ENCODE peak calls at places on chromosome 3, in six cellular contexts. N, O, M, F, Z and X are unnamed samples. For H3K9me3 and H3K27me3, the result is how much of the 10 kb centered on the place peaks cover.

GRCh38 chr3:64178419-64178818 is 46.8 kb downstream of the PRICKLE2 start:
- DNase-seq in N (no peak), Z (no peak), O (no peak), F (no peak), M (no peak), X (no peak)

GRCh38 chr3:181581651-181582050 is 130.1 kb upstream of the SOX2 start:
- DNase-seq in Z (no peak), M (no peak), N (no peak), F (no peak), O (no peak), X (no peak)

GRCh38 chr3:197154-197855 is 742 bp downstream of the CHL1 start:
- DNase-seq in N (peak), O (no peak), F (no peak), M (peak), Z (no peak), X (no peak)

GRCh38 chr3:151901282-151901945 is 28.0 kb downstream of the SUCNR1 start:
- DNase-seq in N (no peak), F (no peak), Z (no peak), M (no peak), O (no peak), X (peak)

GRCh38 chr3:178260887-178261286 is 275.3 kb upstream of the KCNMB2 start:
- DNase-seq in Z (no peak), N (no peak), M (no peak), O (no peak), F (no peak), X (no peak)

GRCh38 chr3:56869157-56869889 is 67.6 kb upstream of the ARHGEF3 start:
- DNase-seq in O (no peak), N (no peak), F (no peak), Z (no peak), M (no peak), X (no peak)

GRCh38 chr3:137172703-137173102 is 214.9 kb downstream of the IL20RB start:
- DNase-seq in F (no peak), O (no peak), M (no peak), N (no peak), Z (no peak), X (no peak)

GRCh38 chr3:64408770-64409169 is 183.5 kb upstream of the PRICKLE2 start:
- DNase-seq in O (no peak), F (no peak), M (no peak), Z (no peak), N (no peak), X (no peak)

GRCh38 chr3:156847746-156848339 is 21.7 kb downstream of the LEKR1 start:
- DNase-seq in F (no peak), Z (no peak), O (no peak), M (no peak), N (no peak), X (no peak)

GRCh38 chr3:183837390-183837789 is 12.0 kb upstream of the MAP6D1 start:
- DNase-seq in M (no peak), N (no peak), O (no peak), Z (no peak), F (no peak), X (no peak)

GRCh38 chr3:32643354-32643753 is 41.6 kb upstream of the CNOT10 start:
- DNase-seq in Z (no peak), M (no peak), F (no peak), N (no peak), O (no peak), X (no peak)

GRCh38 chr3:170975283-170976189 is 51.0 kb downstream of the SLC2A2 start:
- DNase-seq in Z (no peak), N (no peak), F (no peak), O (no peak), M (no peak), X (no peak)

GRCh38 chr3:31095254-31095653 is 200.8 kb upstream of the GADL1 start:
- DNase-seq in N (no peak), Z (no peak), M (no peak), F (no peak), O (no peak), X (no peak)

GRCh38 chr3:47645551-47645950 is 66.9 kb upstream of the CSPG5 start:
- DNase-seq in O (no peak), M (no peak), Z (no peak), N (no peak), F (no peak), X (no peak)

GRCh38 chr3:187238239-187238638 is 41.0 kb downstream of the RTP1 start:
- DNase-seq in M (no peak), O (no peak), N (no peak), Z (no peak), F (no peak), X (no peak)

GRCh38 chr3:158430448-158430847 is 140.5 kb upstream of the MLF1 start:
- DNase-seq in N (no peak), F (no peak), M (no peak), Z (no peak), O (no peak), X (no peak)

GRCh38 chr3:188153498-188153948 is 434 bp upstream of the LPP start:
- DNase-seq in O (peak), Z (peak), M (peak), N (peak), F (peak), X (peak)

GRCh38 chr3:79414821-79415220 is 353.0 kb downstream of the ROBO1 start:
- DNase-seq in Z (no peak), M (no peak), F (no peak), O (peak), N (no peak), X (peak)

GRCh38 chr3:33773627-33774026 is 24.8 kb upstream of the PDCD6IP start:
- DNase-seq in N (no peak), M (no peak), Z (no peak), O (no peak), F (no peak), X (no peak)

GRCh38 chr3:69864141-69864540 is 124.9 kb downstream of the MITF start:
- DNase-seq in O (no peak), Z (no peak), F (no peak), N (no peak), M (no peak), X (no peak)

GRCh38 chr3:66386011-66386924 is 114.6 kb downstream of the LRIG1 start:
- DNase-seq in Z (no peak), M (no peak), O (no peak), F (no peak), N (no peak), X (no peak)

GRCh38 chr3:69385723-69386483 is at the start of gene FRMD4B:
- DNase-seq in M (peak), O (peak), Z (peak), F (peak), N (peak), X (peak)

GRCh38 chr3:50194903-50195500 is 3.6 kb downstream of the GNAT1 start:
- DNase-seq in N (no peak), F (no peak), M (peak), O (no peak), Z (no peak), X (no peak)

GRCh38 chr3:14377838-14378169 is 24.6 kb upstream of the SLC6A6 start:
- DNase-seq in F (no peak), O (peak), M (no peak), N (peak), Z (no peak), X (no peak)

GRCh38 chr3:29416514-29416913 is 135.6 kb downstream of the RBMS3 start:
- DNase-seq in F (no peak), O (no peak), M (no peak), N (no peak), Z (no peak), X (no peak)

GRCh38 chr3:160459450-160459970 is 9.9 kb upstream of the TRIM59 start:
- DNase-seq in O (no peak), N (no peak), Z (no peak), F (no peak), M (no peak), X (no peak)

GRCh38 chr3:160460033-160460432 is 10.4 kb upstream of the TRIM59 start:
- DNase-seq in M (no peak), F (no peak), O (no peak), N (no peak), Z (no peak), X (no peak)

GRCh38 chr3:160464321-160464720 is 14.7 kb upstream of the TRIM59 start:
- DNase-seq in N (no peak), O (no peak), F (no peak), Z (no peak), M (no peak), X (no peak)

GRCh38 chr3:160470181-160470580 is 20.6 kb upstream of the TRIM59 start:
- DNase-seq in Z (no peak), N (no peak), F (no peak), M (no peak), O (no peak), X (no peak)

GRCh38 chr3:160464971-160465370 is 15.4 kb upstream of the TRIM59 start:
- DNase-seq in F (no peak), N (no peak), Z (no peak), M (no peak), O (no peak), X (no peak)
- H3K9me3 ChIP-seq in F (under half), N (under half), Z (under half), M (under half), O (under half), X (under half)

GRCh38 chr3:21449738-21450137 is 301.3 kb downstream of the ZNF385D start:
- DNase-seq in M (no peak), N (no peak), O (no peak), F (no peak), Z (no peak), X (no peak)
- H3K27me3 ChIP-seq in M (under half), N (under half), O (under half), F (under half), Z (under half), X (under half)

GRCh38 chr3:115551091-115551490 is 72.2 kb upstream of the GAP43 start:
- DNase-seq in M (no peak), F (no peak), Z (no peak), N (no peak), O (no peak), X (no peak)

GRCh38 chr3:115549111-115549510 is 74.2 kb upstream of the GAP43 start:
- DNase-seq in Z (no peak), F (no peak), M (no peak), O (no peak), N (no peak), X (no peak)

GRCh38 chr3:115548611-115549010 is 74.7 kb upstream of the GAP43 start:
- DNase-seq in N (no peak), M (no peak), O (no peak), F (no peak), Z (no peak), X (no peak)

GRCh38 chr3:115552007-115552406 is 71.3 kb upstream of the GAP43 start:
- DNase-seq in F (no peak), M (no peak), Z (no peak), N (no peak), O (no peak), X (no peak)

GRCh38 chr3:115550285-115550741 is 73.0 kb upstream of the GAP43 start:
- DNase-seq in Z (no peak), N (no peak), F (peak), M (no peak), O (no peak), X (no peak)
- H3K9me3 ChIP-seq in Z (under half), N (under half), F (under half), M (under half), O (under half), X (under half)

DNA sequence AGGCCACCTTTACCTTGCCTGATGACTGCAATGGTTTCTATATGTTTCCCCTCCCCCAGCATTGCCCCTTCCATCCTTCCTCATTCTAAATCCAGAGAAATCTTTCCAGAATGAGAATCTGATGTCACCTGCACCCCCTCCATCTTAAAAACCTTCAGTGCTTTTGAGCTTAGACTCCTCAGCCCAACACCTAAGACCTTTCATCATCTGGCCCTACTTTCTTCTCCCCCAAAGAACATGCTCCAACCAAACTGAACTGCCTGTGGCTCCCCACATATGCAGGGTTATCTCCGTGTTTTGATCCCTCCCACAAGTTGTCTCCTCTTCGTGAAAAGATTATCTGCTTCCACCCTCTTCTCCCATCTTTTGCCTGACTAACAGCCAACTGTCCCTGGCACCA is 27.3 kb downstream of the RFTN1 start:
- DNase-seq in F (no peak), O (no peak), M (no peak), Z (no peak), N (no peak), X (no peak)
- H3K27me3 ChIP-seq in F (under half), O (under half), M (under half), Z (under half), N (under half), X (under half)

DNA sequence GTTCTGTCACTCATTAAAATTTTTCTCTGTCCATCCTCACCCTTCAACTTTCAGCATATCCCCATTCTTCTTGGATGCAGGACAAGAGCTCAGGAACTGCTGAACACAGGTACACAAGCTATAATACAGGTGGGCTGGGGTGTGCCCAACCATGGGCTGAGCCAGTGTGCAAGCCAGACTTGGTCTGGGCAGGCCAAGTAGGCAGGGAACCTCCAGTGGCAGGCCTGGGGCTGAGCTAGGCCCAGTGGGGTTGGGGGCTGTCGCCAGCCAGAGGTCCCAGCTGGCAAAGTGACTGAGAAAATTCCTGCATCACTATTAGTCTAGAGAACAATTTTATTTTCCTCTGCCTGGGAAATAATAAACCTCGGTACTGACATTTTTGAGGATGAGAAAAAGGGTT is 202.9 kb downstream of the LRRC3B start:
- DNase-seq in O (no peak), F (no peak), Z (no peak), N (no peak), M (no peak), X (no peak)
- H3K9me3 ChIP-seq in O (under half), F (under half), Z (under half), N (under half), M (under half), X (under half)

DNA sequence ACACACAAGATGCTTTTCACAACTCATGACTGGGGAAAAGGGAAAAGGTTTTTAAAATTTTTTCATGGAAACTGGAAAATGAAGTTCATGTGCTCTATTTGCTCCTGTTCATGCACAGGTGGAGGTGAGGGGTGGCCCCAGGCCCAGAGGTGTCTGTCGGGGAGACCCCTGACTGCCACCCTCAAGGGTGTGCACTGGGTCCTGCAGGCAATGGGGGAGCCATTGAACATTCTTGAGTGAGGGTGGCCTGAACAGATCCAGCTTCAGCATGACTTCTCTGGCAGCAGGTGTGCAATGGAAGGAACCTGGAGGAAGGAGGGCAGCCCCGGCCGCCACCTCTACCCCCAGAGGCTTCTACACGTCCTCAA is 145.3 kb upstream of the IQSEC1 start:
- DNase-seq in O (no peak), Z (no peak), M (no peak), N (no peak), F (no peak), X (no peak)
- H3K27me3 ChIP-seq in O (under half), Z (under half), M (under half), N (under half), F (under half), X (under half)

DNA sequence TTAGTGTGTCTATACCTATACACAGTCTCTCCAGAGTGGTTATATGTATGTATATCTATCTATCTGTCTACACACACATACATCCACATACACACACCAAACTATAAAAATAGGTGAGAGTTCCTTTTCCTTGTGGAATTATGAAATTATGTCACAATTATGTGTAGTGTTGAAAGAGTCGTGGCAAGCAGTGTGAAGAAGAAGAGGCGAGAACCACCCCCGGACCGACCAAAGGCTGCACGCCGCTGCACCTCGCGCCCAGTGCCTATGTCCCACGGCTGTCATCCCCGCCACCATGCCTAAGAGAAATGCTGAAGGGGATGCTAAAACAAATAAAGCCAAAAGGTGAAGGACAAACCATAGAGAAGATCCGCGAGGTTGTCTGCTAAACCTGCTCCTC is 95.0 kb upstream of the RAP2B start:
- DNase-seq in M (no peak), O (no peak), Z (no peak), F (no peak), N (peak), X (no peak)
- H3K9me3 ChIP-seq in M (under half), O (under half), Z (under half), F (under half), N (under half), X (under half)

GRCh38 chr3:185824467-185825378 is at the start of gene IGF2BP2:
- DNase-seq in M (peak), N (peak), Z (peak), O (peak), F (peak), X (peak)
- H3K27me3 ChIP-seq in M (under half), N (under half), Z (under half), O (half or more), F (under half), X (under half)